ENCODE peak calls at places on chromosome 5, in nine cellular contexts. One of them, this sample, is unnamed.
A peak's percentile ranks its signal among the peaks of the same experiment; 100 is the strongest.

GRCh38 chr5:90874066-90874465 is 315.5 kb downstream of the ADGRV1 start:
- DNase-seq in substantia nigra: no peak
- DNase-seq in stimulated activated CD8-positive, alpha-beta memory T cell treated with anti-CD3 and anti-CD28 coated beads, Interleukin-2, amount 100 ng/mL, for 1 hour: no peak
- DNase-seq in erythroblast: no peak
- DNase-seq in DMS153: no peak
- DNase-seq in neural crest cell: no peak
- DNase-seq in HuH-7: no peak
- DNase-seq in D721Med: no peak
- DNase-seq in kidney: no peak
- DNase-seq in this sample: no peak

GRCh38 chr5:55176176-55176818 is 3.3 kb upstream of the CDC20B start:
- DNase-seq in substantia nigra: no peak
- DNase-seq in stimulated activated CD8-positive, alpha-beta memory T cell treated with anti-CD3 and anti-CD28 coated beads, Interleukin-2, amount 100 ng/mL, for 1 hour: no peak
- DNase-seq in erythroblast: peak; percentile 72
- DNase-seq in DMS153: peak; percentile 32
- DNase-seq in neural crest cell: peak; percentile 51
- DNase-seq in HuH-7: peak; percentile 51
- DNase-seq in D721Med: peak; percentile 33
- DNase-seq in kidney: peak; percentile 59
- DNase-seq in this sample: peak; percentile 14

GRCh38 chr5:1174122-1174936 is 27.1 kb upstream of the SLC6A19 start:
- DNase-seq in substantia nigra: peak; percentile 47
- DNase-seq in stimulated activated CD8-positive, alpha-beta memory T cell treated with anti-CD3 and anti-CD28 coated beads, Interleukin-2, amount 100 ng/mL, for 1 hour: no peak
- DNase-seq in erythroblast: peak; percentile 46
- DNase-seq in DMS153: peak; percentile 49
- DNase-seq in neural crest cell: peak; percentile 75
- DNase-seq in HuH-7: peak; percentile 72
- DNase-seq in D721Med: no peak
- DNase-seq in kidney: peak; percentile 78
- DNase-seq in this sample: peak; percentile 65

GRCh38 chr5:3912790-3913189 is 317.2 kb downstream of the IRX1 start:
- DNase-seq in substantia nigra: no peak
- DNase-seq in stimulated activated CD8-positive, alpha-beta memory T cell treated with anti-CD3 and anti-CD28 coated beads, Interleukin-2, amount 100 ng/mL, for 1 hour: no peak
- DNase-seq in erythroblast: no peak
- DNase-seq in DMS153: no peak
- DNase-seq in neural crest cell: no peak
- DNase-seq in HuH-7: no peak
- DNase-seq in D721Med: no peak
- DNase-seq in kidney: no peak
- DNase-seq in this sample: no peak

GRCh38 chr5:54993318-54993717 is 7.9 kb upstream of the ESM1 start:
- DNase-seq in substantia nigra: no peak
- DNase-seq in stimulated activated CD8-positive, alpha-beta memory T cell treated with anti-CD3 and anti-CD28 coated beads, Interleukin-2, amount 100 ng/mL, for 1 hour: no peak
- DNase-seq in erythroblast: no peak
- DNase-seq in DMS153: no peak
- DNase-seq in neural crest cell: no peak
- DNase-seq in HuH-7: no peak
- DNase-seq in D721Med: no peak
- DNase-seq in kidney: no peak
- DNase-seq in this sample: no peak

GRCh38 chr5:154179846-154180710 is 10.5 kb upstream of the GALNT10 start:
- DNase-seq in substantia nigra: no peak
- DNase-seq in stimulated activated CD8-positive, alpha-beta memory T cell treated with anti-CD3 and anti-CD28 coated beads, Interleukin-2, amount 100 ng/mL, for 1 hour: no peak
- DNase-seq in erythroblast: peak; percentile 66
- DNase-seq in DMS153: peak; percentile 8
- DNase-seq in neural crest cell: peak; percentile 24
- DNase-seq in HuH-7: peak; percentile 68
- DNase-seq in D721Med: peak; percentile 33
- DNase-seq in kidney: no peak
- DNase-seq in this sample: no peak

GRCh38 chr5:172453206-172453985 is 929 bp downstream of the SH3PXD2B start:
- DNase-seq in substantia nigra: no peak
- DNase-seq in stimulated activated CD8-positive, alpha-beta memory T cell treated with anti-CD3 and anti-CD28 coated beads, Interleukin-2, amount 100 ng/mL, for 1 hour: no peak
- DNase-seq in erythroblast: no peak
- DNase-seq in DMS153: no peak
- DNase-seq in neural crest cell: peak; percentile 59
- DNase-seq in HuH-7: peak; percentile 68
- DNase-seq in D721Med: no peak
- DNase-seq in kidney: no peak
- DNase-seq in this sample: no peak

GRCh38 chr5:128081111-128081865 is 2.3 kb upstream of the SLC12A2 start:
- DNase-seq in substantia nigra: no peak
- DNase-seq in stimulated activated CD8-positive, alpha-beta memory T cell treated with anti-CD3 and anti-CD28 coated beads, Interleukin-2, amount 100 ng/mL, for 1 hour: no peak
- DNase-seq in erythroblast: no peak
- DNase-seq in DMS153: no peak
- DNase-seq in neural crest cell: no peak
- DNase-seq in HuH-7: peak; percentile 14
- DNase-seq in D721Med: no peak
- DNase-seq in kidney: no peak
- DNase-seq in this sample: no peak

GRCh38 chr5:68543212-68543611 is 327.7 kb downstream of the PIK3R1 start:
- DNase-seq in substantia nigra: no peak
- DNase-seq in stimulated activated CD8-positive, alpha-beta memory T cell treated with anti-CD3 and anti-CD28 coated beads, Interleukin-2, amount 100 ng/mL, for 1 hour: no peak
- DNase-seq in erythroblast: no peak
- DNase-seq in DMS153: no peak
- DNase-seq in neural crest cell: no peak
- DNase-seq in HuH-7: no peak
- DNase-seq in D721Med: no peak
- DNase-seq in kidney: no peak
- DNase-seq in this sample: no peak

GRCh38 chr5:33513786-33514185 is 73.0 kb downstream of the TARS1 start:
- DNase-seq in substantia nigra: no peak
- DNase-seq in stimulated activated CD8-positive, alpha-beta memory T cell treated with anti-CD3 and anti-CD28 coated beads, Interleukin-2, amount 100 ng/mL, for 1 hour: no peak
- DNase-seq in erythroblast: no peak
- DNase-seq in DMS153: no peak
- DNase-seq in neural crest cell: no peak
- DNase-seq in HuH-7: no peak
- DNase-seq in D721Med: no peak
- DNase-seq in kidney: no peak
- DNase-seq in this sample: no peak

GRCh38 chr5:57784106-57784505 is 301.5 kb upstream of the ACTBL2 start:
- DNase-seq in substantia nigra: no peak
- DNase-seq in stimulated activated CD8-positive, alpha-beta memory T cell treated with anti-CD3 and anti-CD28 coated beads, Interleukin-2, amount 100 ng/mL, for 1 hour: no peak
- DNase-seq in erythroblast: no peak
- DNase-seq in DMS153: no peak
- DNase-seq in neural crest cell: no peak
- DNase-seq in HuH-7: no peak
- DNase-seq in D721Med: no peak
- DNase-seq in kidney: no peak
- DNase-seq in this sample: no peak

GRCh38 chr5:150583541-150584225 is 56.8 kb upstream of the SYNPO start:
- DNase-seq in substantia nigra: no peak
- DNase-seq in stimulated activated CD8-positive, alpha-beta memory T cell treated with anti-CD3 and anti-CD28 coated beads, Interleukin-2, amount 100 ng/mL, for 1 hour: no peak
- DNase-seq in erythroblast: no peak
- DNase-seq in DMS153: no peak
- DNase-seq in neural crest cell: no peak
- DNase-seq in HuH-7: no peak
- DNase-seq in D721Med: no peak
- DNase-seq in kidney: no peak
- DNase-seq in this sample: no peak

GRCh38 chr5:132493821-132494220 is 3.2 kb upstream of the IRF1 start:
- DNase-seq in substantia nigra: no peak
- DNase-seq in stimulated activated CD8-positive, alpha-beta memory T cell treated with anti-CD3 and anti-CD28 coated beads, Interleukin-2, amount 100 ng/mL, for 1 hour: no peak
- DNase-seq in erythroblast: no peak
- DNase-seq in DMS153: no peak
- DNase-seq in neural crest cell: no peak
- DNase-seq in HuH-7: no peak
- DNase-seq in D721Med: no peak
- DNase-seq in kidney: no peak
- DNase-seq in this sample: no peak

GRCh38 chr5:171509467-171509866 is 90.0 kb downstream of the FGF18 start:
- DNase-seq in substantia nigra: no peak
- DNase-seq in stimulated activated CD8-positive, alpha-beta memory T cell treated with anti-CD3 and anti-CD28 coated beads, Interleukin-2, amount 100 ng/mL, for 1 hour: no peak
- DNase-seq in erythroblast: no peak
- DNase-seq in DMS153: no peak
- DNase-seq in neural crest cell: no peak
- DNase-seq in HuH-7: no peak
- DNase-seq in D721Med: no peak
- DNase-seq in kidney: no peak
- DNase-seq in this sample: no peak

GRCh38 chr5:150116667-150117395 is 30.5 kb upstream of the CSF1R start:
- DNase-seq in substantia nigra: no peak
- DNase-seq in stimulated activated CD8-positive, alpha-beta memory T cell treated with anti-CD3 and anti-CD28 coated beads, Interleukin-2, amount 100 ng/mL, for 1 hour: no peak
- DNase-seq in erythroblast: peak; percentile 18
- DNase-seq in DMS153: no peak
- DNase-seq in neural crest cell: no peak
- DNase-seq in HuH-7: no peak
- DNase-seq in D721Med: no peak
- DNase-seq in kidney: peak; percentile 41
- DNase-seq in this sample: no peak

GRCh38 chr5:111486055-111486454 is 26.3 kb downstream of the STARD4 start:
- DNase-seq in substantia nigra: no peak
- DNase-seq in stimulated activated CD8-positive, alpha-beta memory T cell treated with anti-CD3 and anti-CD28 coated beads, Interleukin-2, amount 100 ng/mL, for 1 hour: no peak
- DNase-seq in erythroblast: no peak
- DNase-seq in DMS153: no peak
- DNase-seq in neural crest cell: no peak
- DNase-seq in HuH-7: no peak
- DNase-seq in D721Med: no peak
- DNase-seq in kidney: no peak
- DNase-seq in this sample: no peak

GRCh38 chr5:116632890-116633289 is 58.3 kb upstream of the SEMA6A start:
- DNase-seq in substantia nigra: no peak
- DNase-seq in stimulated activated CD8-positive, alpha-beta memory T cell treated with anti-CD3 and anti-CD28 coated beads, Interleukin-2, amount 100 ng/mL, for 1 hour: no peak
- DNase-seq in erythroblast: no peak
- DNase-seq in DMS153: no peak
- DNase-seq in neural crest cell: no peak
- DNase-seq in HuH-7: no peak
- DNase-seq in D721Med: no peak
- DNase-seq in kidney: no peak
- DNase-seq in this sample: no peak

This sample was measured in heart left ventricle.